ENCODE peak calls at places on chromosomes 1 and 21, in five cellular contexts. F is A549, W is HCT116, V is K562, M is endothelial cell of umbilical vein. E is an unnamed sample.

GRCh38 chr1:168170552-168171508 is 7.9 kb upstream of the TIPRL start:
- DNase-seq in V (peak), M (no peak), F (no peak), W (no peak), E (peak)

GRCh38 chr1:29444081-29444715 is 207.9 kb downstream of the PTPRU start:
- DNase-seq in V (no peak), M (no peak), W (no peak), F (no peak), E (no peak)

GRCh38 chr1:87143413-87144135 is 185.1 kb upstream of the LMO4 start:
- DNase-seq in V (no peak), W (no peak), M (no peak), F (no peak), E (no peak)

GRCh38 chr21:16419188-16419874 is 689.5 kb downstream of the USP25 start:
- DNase-seq in V (no peak), M (peak), F (no peak), W (no peak), E (no peak)

GRCh38 chr1:156251527-156251926 is 3.7 kb upstream of the PAQR6 start:
- DNase-seq in V (no peak), W (no peak), F (no peak), M (peak), E (peak)

GRCh38 chr1:20366076-20366765 is 75.5 kb downstream of the VWA5B1 start:
- DNase-seq in F (no peak), M (no peak), V (no peak), W (no peak), E (no peak)

GRCh38 chr1:152495066-152495675 is 15.4 kb upstream of the LCE5A start:
- DNase-seq in W (no peak), V (peak), M (peak), F (no peak), E (peak)

GRCh38 chr1:15758537-15758936 is at the start of gene FBLIM1:
- DNase-seq in W (no peak), M (no peak), V (no peak), F (no peak), E (no peak)

GRCh38 chr1:19096036-19096833 is 113.8 kb downstream of the UBR4 start:
- DNase-seq in W (peak), F (peak), M (peak), V (peak), E (peak)

GRCh38 chr1:26529655-26530539 is at the start of gene RPS6KA1:
- DNase-seq in V (peak), W (no peak), M (peak), F (peak), E (peak)

GRCh38 chr1:20440785-20441200 is 45.2 kb downstream of the CAMK2N1 start:
- DNase-seq in F (peak), M (peak), W (peak), V (peak), E (peak)

GRCh38 chr1:203206116-203206687 is 19.7 kb upstream of the CHI3L1 start:
- DNase-seq in M (peak), F (no peak), V (no peak), W (no peak), E (no peak)

GRCh38 chr1:229147086-229147485 is 123.8 kb upstream of the RAB4A start:
- DNase-seq in V (no peak), M (no peak), F (no peak), W (no peak), E (peak)

GRCh38 chr1:167516404-167517388 is 1.6 kb downstream of the CD247 start:
- DNase-seq in F (no peak), W (no peak), V (no peak), M (no peak), E (no peak)

GRCh38 chr1:1591452-1591851 is 8.5 kb downstream of the FNDC10 start:
- DNase-seq in M (no peak), F (no peak), V (no peak), W (no peak), E (no peak)

GRCh38 chr1:216462061-216462775 is 39.0 kb upstream of the USH2A start:
- DNase-seq in V (no peak), W (no peak), F (no peak), M (no peak), E (no peak)

GRCh38 chr1:55217226-55217996 is 2.2 kb upstream of the USP24 start:
- DNase-seq in M (peak), V (peak), W (no peak), F (no peak), E (peak)

GRCh38 chr21:39637971-39638628 is 25.4 kb downstream of the B3GALT5 start:
- DNase-seq in W (no peak), V (no peak), F (no peak), M (no peak), E (no peak)

GRCh38 chr1:154260127-154260526 is 12.3 kb upstream of the HAX1 start:
- DNase-seq in M (no peak), F (no peak), W (no peak), V (no peak), E (no peak)

GRCh38 chr1:64515427-64515826 is 45.5 kb downstream of the CACHD1 start:
- DNase-seq in W (no peak), F (no peak), M (no peak), V (no peak), E (no peak)

DNA sequence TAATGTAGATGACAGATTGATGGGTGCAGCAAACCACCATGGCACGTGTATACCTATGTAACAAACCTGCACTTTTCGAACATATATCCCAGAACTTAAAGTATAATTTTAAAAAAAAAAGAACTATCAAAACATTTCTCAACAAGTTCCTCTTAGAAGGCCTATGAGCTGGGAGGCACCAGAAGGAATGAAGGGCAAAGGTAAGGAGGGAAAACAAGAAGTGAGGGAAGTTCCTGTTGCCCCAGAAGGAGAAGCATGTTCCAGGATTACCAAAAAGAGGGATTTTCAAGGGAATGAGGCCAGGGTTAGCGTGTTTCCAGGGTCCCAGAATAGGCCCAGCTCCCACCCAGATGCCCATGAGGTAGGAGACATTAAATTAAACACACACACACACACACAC is 361.0 kb downstream of the SETD4 start:
- DNase-seq in V (no peak), F (no peak), W (no peak), M (no peak), E (no peak)
- H3K4me3 ChIP-seq in V (no peak), F (no peak), W (no peak), M (no peak), E (no peak)

GRCh38 chr1:243525085-243525487 is 269.2 kb downstream of the SDCCAG8 start:
- DNase-seq in W (no peak), F (peak), M (peak), V (no peak), E (no peak)
- TF ChIP-seq MAX in W (no peak), F (no peak), M (no peak), V (no peak), E (no peak)

DNA sequence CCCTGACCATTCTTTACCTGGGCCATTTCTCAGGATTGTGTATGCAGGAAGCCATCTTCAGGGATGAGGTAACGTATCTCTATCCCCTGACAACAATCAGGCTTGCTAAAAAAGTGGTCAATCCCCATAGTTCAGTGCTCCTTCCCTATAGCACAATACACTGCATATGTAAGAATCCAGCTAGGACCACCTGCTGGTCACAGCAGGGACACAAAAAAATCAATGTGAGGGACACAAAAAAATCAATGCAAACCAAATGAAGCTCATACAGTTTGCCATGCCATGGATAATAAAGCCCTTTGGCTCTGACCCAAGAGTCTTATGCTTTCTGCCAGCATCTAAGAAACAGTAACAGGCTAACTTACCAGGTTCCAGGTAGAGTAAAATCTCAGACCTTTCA is 16.3 kb downstream of the ACBD6 start:
- DNase-seq in F (no peak), M (no peak), W (no peak), V (no peak), E (no peak)
- TF ChIP-seq CTCF in F (no peak), M (no peak), W (no peak), V (no peak), E (no peak)

DNA sequence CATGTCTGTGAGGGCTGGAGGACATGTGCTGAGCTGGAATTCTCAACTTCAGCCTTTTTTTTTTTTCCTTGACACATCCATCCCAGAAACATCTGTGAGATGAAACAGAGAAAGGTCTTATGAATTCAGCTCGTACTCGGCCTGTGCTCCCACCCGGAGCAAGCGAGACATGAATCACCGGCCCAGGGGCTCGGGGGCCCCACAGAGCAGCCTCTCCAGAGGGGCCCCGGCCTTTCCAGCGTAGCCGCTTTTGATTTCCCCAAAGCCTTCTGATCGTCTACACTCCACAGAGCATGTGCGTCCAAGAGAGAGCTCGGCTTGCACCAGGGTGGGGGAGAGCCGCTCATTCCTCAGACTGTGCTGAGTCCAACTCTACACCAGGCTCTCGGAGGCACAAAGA is 125.3 kb downstream of the EPHB2 start:
- DNase-seq in V (no peak), M (no peak), W (no peak), F (no peak), E (no peak)
- H3K4me3 ChIP-seq in V (no peak), M (no peak), W (no peak), F (no peak), E (no peak)

GRCh38 chr1:36872126-36872754 is 162.1 kb downstream of the GRIK3 start:
- DNase-seq in W (no peak), M (no peak), F (no peak), V (no peak), E (no peak)

GRCh38 chr1:36874271-36875017 is 159.9 kb downstream of the GRIK3 start:
- DNase-seq in V (no peak), F (no peak), W (no peak), M (no peak), E (no peak)

GRCh38 chr1:36872858-36873257 is 161.5 kb downstream of the GRIK3 start:
- DNase-seq in W (no peak), V (no peak), F (no peak), M (no peak), E (no peak)

GRCh38 chr1:36869054-36869453 is 165.3 kb downstream of the GRIK3 start:
- DNase-seq in M (no peak), W (no peak), V (no peak), F (no peak), E (no peak)

GRCh38 chr1:36871146-36871971 is 163.0 kb downstream of the GRIK3 start:
- DNase-seq in F (no peak), M (no peak), V (no peak), W (no peak), E (no peak)
- TF ChIP-seq MAX in F (no peak), M (no peak), V (no peak), W (no peak), E (no peak)